ENCODE peak calls at places on chromosomes 5 and 9, in seven cellular contexts. T is A549, E is IMR-90, N is GM12891, B is prostate gland, W is NB4, Q is uterus. L is an unnamed sample.

GRCh38 chr5:24642022-24642421 is 2.8 kb downstream of the CDH10 start:
- DNase-seq in T (no peak), E (peak), N (no peak), B (no peak), W (peak), Q (no peak), L (no peak)

GRCh38 chr5:87605663-87606062 is 192.9 kb upstream of the CCNH start:
- DNase-seq in T (no peak), E (no peak), N (no peak), B (no peak), W (no peak), Q (no peak), L (no peak)

GRCh38 chr5:16557477-16557876 is 59.3 kb downstream of the RETREG1 start:
- DNase-seq in T (no peak), E (no peak), N (no peak), B (no peak), W (no peak), Q (no peak), L (no peak)

GRCh38 chr5:79505138-79505537 is 8.8 kb downstream of the HOMER1 start:
- DNase-seq in T (no peak), E (no peak), N (no peak), B (no peak), W (peak), Q (no peak), L (no peak)

GRCh38 chr5:35136386-35136785 is 88.6 kb upstream of the AGXT2 start:
- DNase-seq in T (no peak), E (peak), N (no peak), B (no peak), W (peak), Q (no peak), L (peak)

GRCh38 chr9:34454571-34455065 is 3.8 kb downstream of the FAM219A start:
- DNase-seq in T (peak), E (peak), N (no peak), B (no peak), W (peak), Q (no peak), L (peak)

GRCh38 chr5:180868960-180869359 is 7.9 kb upstream of the ZFP62 start:
- DNase-seq in T (peak), E (peak), N (peak), B (peak), W (peak), Q (peak), L (peak)

GRCh38 chr5:32552936-32553335 is 32.4 kb upstream of the SUB1 start:
- DNase-seq in T (no peak), E (no peak), N (no peak), B (no peak), W (no peak), Q (no peak), L (no peak)

GRCh38 chr5:168165221-168165965 is 126.1 kb upstream of the WWC1 start:
- DNase-seq in T (no peak), E (no peak), N (no peak), B (no peak), W (no peak), Q (no peak), L (no peak)

GRCh38 chr9:89999534-90000370 is 394.9 kb downstream of the GADD45G start:
- DNase-seq in T (peak), E (peak), N (peak), B (peak), W (peak), Q (peak), L (peak)

GRCh38 chr9:124133752-124134151 is 122.2 kb downstream of the LHX2 start:
- DNase-seq in T (no peak), E (peak), N (no peak), B (no peak), W (peak), Q (no peak), L (no peak)

DNA sequence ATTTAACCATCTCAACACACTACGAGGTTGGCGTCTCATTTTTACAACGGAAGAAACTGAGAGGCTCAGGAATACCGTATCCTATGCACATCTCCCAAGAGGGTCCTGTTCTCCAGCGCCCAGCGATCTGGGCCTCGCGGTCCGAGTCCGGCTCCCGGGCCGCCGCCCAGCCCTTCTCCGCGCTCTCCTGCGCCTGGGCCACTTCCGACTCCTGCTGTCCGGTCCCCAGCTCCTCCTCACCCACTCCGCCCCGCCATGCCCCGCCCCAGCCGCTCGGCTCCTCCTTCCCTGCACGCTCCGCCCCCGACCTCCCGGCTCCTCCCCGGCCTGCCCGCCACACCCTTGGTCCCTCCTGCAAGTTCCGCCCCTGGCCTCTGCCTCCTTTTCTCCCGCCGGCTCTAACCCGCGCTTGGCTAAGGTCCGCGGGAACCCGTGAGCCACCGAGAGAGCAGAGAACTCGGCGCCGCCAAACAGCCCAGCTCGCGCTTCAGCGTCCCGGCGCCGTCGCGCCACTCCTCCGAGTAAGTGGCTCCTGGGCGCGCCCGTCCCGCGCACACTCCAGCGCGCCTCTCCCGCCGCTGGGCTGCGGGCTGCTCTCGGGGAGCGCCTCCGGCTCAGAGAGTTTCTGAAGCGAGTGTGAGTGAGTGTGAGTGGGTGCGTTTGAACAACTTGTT is 87.3 kb upstream of the TNFAIP8 start:
- DNase-seq in T (peak), E (peak), N (peak), B (peak), W (peak), Q (peak), L (peak)
- TF ChIP-seq POLR2A in T (peak), E (peak), N (peak), B (peak), W (peak), Q (peak), L (peak)

GRCh38 chr5:150412319-150413175 is at the start of gene CD74:
- DNase-seq in T (no peak), E (peak), N (peak), B (peak), W (peak), Q (peak), L (no peak)
- TF ChIP-seq POLR2A in T (no peak), E (no peak), N (peak), B (peak), W (no peak), Q (peak), L (no peak)

GRCh38 chr9:86947146-86948081 is at the start of gene GAS1:
- DNase-seq in T (peak), E (peak), N (peak), B (peak), W (peak), Q (peak), L (peak)
- TF ChIP-seq POLR2A in T (no peak), E (peak), N (no peak), B (peak), W (no peak), Q (peak), L (no peak)

GRCh38 chr5:36241636-36242533 is at the start of gene NADK2:
- DNase-seq in T (peak), E (peak), N (peak), B (peak), W (peak), Q (peak), L (peak)

GRCh38 chr5:36240779-36241635 is 718 bp downstream of the NADK2 start:
- DNase-seq in T (peak), E (peak), N (peak), B (peak), W (peak), Q (peak), L (peak)

GRCh38 chr5:36238896-36239295 is 2.8 kb downstream of the NADK2 start:
- DNase-seq in T (no peak), E (no peak), N (no peak), B (no peak), W (no peak), Q (no peak), L (no peak)

GRCh38 chr5:36237756-36238155 is 4.0 kb downstream of the NADK2 start:
- DNase-seq in T (no peak), E (no peak), N (no peak), B (no peak), W (no peak), Q (no peak), L (no peak)

DNA sequence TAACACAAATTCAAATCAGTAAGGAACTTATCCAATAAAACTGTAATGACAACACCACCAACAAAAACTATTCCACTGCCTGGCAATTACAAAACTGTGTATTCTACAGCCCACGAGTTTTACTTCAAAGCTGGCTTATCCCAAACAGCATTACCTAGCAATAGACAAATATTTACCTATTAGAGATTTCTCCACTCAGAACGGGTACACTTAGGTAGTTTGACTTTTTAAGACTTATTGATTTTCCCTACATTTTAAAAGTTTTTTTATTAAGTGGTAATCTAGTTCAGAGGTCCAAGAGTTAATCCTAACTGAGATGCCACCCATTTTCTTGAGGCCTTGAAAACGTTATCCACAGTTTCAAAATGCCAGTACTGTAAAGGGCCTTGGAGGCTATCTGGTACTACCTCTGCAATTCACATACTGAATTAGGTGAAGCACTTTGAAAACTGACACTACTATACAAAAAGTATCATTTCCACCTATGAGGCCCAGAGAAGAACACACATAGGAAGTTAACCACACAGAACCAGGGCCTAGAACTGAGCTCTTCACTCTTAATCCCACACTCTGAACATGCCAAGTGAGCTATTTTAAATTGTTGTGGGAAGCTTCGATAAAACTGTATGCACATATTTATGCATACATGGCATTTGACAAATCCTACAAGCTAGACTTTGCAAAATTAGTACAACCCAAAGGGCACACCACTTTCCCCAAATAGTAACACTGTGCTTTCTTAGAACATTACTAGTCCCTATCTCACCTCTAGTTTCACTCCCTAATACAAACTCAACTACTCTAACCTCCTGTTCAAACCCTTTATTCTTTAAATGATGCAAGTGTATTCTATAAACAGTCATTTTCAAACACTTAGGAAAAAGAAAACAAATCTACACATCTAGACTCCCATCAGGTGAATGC is 2.1 kb downstream of the NADK2 start:
- DNase-seq in T (no peak), E (no peak), N (no peak), B (no peak), W (peak), Q (no peak), L (no peak)
- TF ChIP-seq POLR2A in T (no peak), E (no peak), N (no peak), B (no peak), W (no peak), Q (no peak), L (no peak)

DNA sequence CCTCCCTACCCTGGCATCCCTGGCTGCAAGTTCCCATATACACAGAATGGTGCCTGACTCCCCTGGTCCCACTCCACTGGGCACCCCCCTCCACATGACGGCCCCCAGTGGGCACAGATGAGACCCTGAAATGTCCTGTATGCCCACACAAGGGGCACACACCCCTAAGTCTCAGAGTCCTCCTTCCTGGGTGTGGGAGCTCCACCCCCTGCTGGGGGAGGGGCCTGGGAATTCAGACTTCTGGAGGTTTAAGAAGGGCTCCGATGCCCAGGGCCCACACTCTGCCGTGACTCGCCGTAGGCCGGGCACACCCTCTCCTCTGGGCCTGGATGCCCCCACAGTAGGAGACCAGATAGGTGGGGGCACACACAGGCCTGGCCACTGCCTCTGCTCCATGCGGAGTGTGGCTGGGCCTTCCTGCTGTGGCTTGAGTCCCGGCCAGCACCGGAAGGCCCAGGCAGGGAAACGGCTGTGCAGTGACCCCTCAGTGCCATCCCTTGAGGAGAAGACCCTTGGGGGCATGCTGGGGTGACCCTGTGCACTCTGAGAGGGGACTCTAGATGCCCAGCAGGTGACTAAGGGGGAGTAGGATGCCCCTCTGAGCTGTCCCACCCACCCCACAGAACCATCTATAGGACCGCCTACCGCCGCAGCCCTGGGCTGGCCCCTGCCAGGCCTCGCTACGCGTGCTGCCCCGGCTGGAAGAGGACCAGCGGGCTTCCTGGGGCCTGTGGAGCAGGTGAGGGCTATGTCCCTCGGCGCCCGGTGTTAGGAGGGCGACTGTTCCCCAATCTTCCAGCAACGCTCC is 6.5 kb downstream of the EGFL7 start:
- DNase-seq in T (peak), E (no peak), N (no peak), B (no peak), W (no peak), Q (no peak), L (peak)
- TF ChIP-seq POLR2A in T (no peak), E (no peak), N (no peak), B (no peak), W (no peak), Q (no peak), L (no peak)

DNA sequence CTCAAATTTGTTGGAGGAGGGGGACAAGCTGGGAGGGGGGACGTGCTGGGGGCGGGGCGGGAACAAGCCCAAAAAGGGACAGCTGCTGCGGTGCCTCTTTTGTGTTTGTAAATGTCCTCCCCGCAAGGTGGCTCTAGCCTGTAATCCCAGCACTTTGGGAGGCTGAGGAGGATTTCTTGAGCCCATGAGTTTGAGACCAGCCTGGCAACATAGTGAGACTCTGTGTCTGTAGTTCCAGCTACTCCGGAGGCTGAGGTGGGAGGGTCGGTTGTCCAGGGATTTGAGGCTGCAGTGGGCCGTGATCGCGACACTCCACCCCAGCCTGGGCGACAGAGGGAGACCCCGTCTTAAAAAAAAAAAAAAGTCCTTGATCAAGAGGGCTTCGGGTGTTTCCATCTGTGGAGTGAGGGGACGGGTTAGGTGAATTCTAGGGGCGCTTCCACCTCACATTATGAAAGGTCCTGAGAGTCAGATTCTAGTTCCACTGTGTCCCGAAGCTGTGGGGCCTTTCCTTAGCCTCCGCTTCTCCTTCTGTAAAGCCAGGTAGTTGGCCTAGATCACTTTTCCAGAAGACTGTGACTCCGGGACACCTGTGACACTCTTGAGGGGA is 779 bp upstream of the CTNNA1 start:
- DNase-seq in T (peak), E (no peak), N (no peak), B (peak), W (peak), Q (peak), L (no peak)
- TF ChIP-seq POLR2A in T (no peak), E (no peak), N (no peak), B (no peak), W (no peak), Q (no peak), L (no peak)

GRCh38 chr5:138542120-138542955 is 698 bp downstream of the ETF1 start:
- DNase-seq in T (no peak), E (peak), N (no peak), B (no peak), W (peak), Q (no peak), L (no peak)
- TF ChIP-seq POLR2A in T (no peak), E (no peak), N (no peak), B (no peak), W (no peak), Q (no peak), L (no peak)

GRCh38 chr5:137621861-137622823 is 113.7 kb downstream of the KLHL3 start:
- DNase-seq in T (no peak), E (peak), N (no peak), B (no peak), W (no peak), Q (no peak), L (peak)
- TF ChIP-seq POLR2A in T (no peak), E (no peak), N (no peak), B (no peak), W (no peak), Q (no peak), L (no peak)

GRCh38 chr5:81751836-81752643 is 1.1 kb upstream of the SSBP2 start:
- DNase-seq in T (no peak), E (no peak), N (no peak), B (peak), W (no peak), Q (peak), L (peak)

GRCh38 chr5:81749562-81750307 is 1.2 kb downstream of the SSBP2 start:
- DNase-seq in T (peak), E (peak), N (peak), B (peak), W (peak), Q (peak), L (peak)

GRCh38 chr5:81751009-81751835 is at the start of gene SSBP2:
- DNase-seq in T (peak), E (peak), N (peak), B (peak), W (peak), Q (peak), L (peak)

GRCh38 chr5:81749186-81749561 is 1.7 kb downstream of the SSBP2 start:
- DNase-seq in T (no peak), E (no peak), N (no peak), B (peak), W (peak), Q (no peak), L (no peak)

GRCh38 chr5:81750308-81751008 is 439 bp downstream of the SSBP2 start:
- DNase-seq in T (peak), E (no peak), N (peak), B (no peak), W (peak), Q (no peak), L (peak)
- TF ChIP-seq POLR2A in T (no peak), E (peak), N (peak), B (no peak), W (no peak), Q (no peak), L (no peak)